ENCODE peak calls at places on chromosomes 5 and 9, in nine cellular contexts. X is gastrocnemius medialis; O is naive thymus-derived CD4-positive, alpha-beta T cell; N is CD8-positive, alpha-beta T cell; L is right cardiac atrium; C is GM23248; W is SK-N-SH; R is ovary; Q is aorta. J is an unnamed sample. For H3K9me3 and H3K4me1, the result is how much of the 10 kb centered on the place peaks cover.

GRCh38 chr5:140196406-140196805 is 21.4 kb downstream of the CYSTM1 start:
- DNase-seq in Q (no peak), C (no peak), N (no peak), W (no peak), R (no peak), O (no peak), X (no peak), L (no peak), J (no peak)

GRCh38 chr9:23581936-23582335 is 244.1 kb downstream of the ELAVL2 start:
- DNase-seq in Q (no peak), O (no peak), W (no peak), L (no peak), N (no peak), X (no peak), C (no peak), R (no peak), J (no peak)

GRCh38 chr5:5017827-5018559 is 122.1 kb upstream of the ADAMTS16 start:
- DNase-seq in R (no peak), L (no peak), W (no peak), Q (no peak), N (no peak), X (no peak), C (peak), O (no peak), J (no peak)

GRCh38 chr5:55338810-55339243 is 31.0 kb downstream of the MTREX start:
- DNase-seq in N (no peak), W (no peak), Q (peak), O (no peak), X (no peak), C (peak), R (no peak), L (peak), J (no peak)

GRCh38 chr9:131418143-131419028 is 24.5 kb downstream of the PRRC2B start:
- DNase-seq in N (no peak), L (no peak), C (peak), W (no peak), O (no peak), Q (no peak), X (peak), R (peak), J (no peak)

GRCh38 chr5:120304653-120305052 is 159.4 kb upstream of the PRR16 start:
- DNase-seq in W (no peak), O (no peak), L (no peak), N (no peak), Q (no peak), R (no peak), X (no peak), C (peak), J (no peak)

GRCh38 chr5:152649609-152650008 is 244.5 kb upstream of the NMUR2 start:
- DNase-seq in C (no peak), R (no peak), Q (no peak), N (no peak), L (no peak), W (no peak), O (no peak), X (no peak), J (no peak)

GRCh38 chr9:114754574-114754973 is 51.3 kb downstream of the TNFSF15 start:
- DNase-seq in W (no peak), X (no peak), L (no peak), N (no peak), R (no peak), C (no peak), O (no peak), Q (no peak), J (no peak)

GRCh38 chr9:95047452-95048224 is 269.9 kb downstream of the FANCC start:
- DNase-seq in R (no peak), W (no peak), N (no peak), L (no peak), Q (no peak), O (no peak), C (no peak), X (no peak), J (no peak)

GRCh38 chr5:124583469-124584350 is 162.7 kb downstream of the ZNF608 start:
- DNase-seq in W (no peak), X (no peak), C (peak), N (no peak), O (no peak), L (no peak), R (no peak), Q (no peak), J (no peak)

GRCh38 chr9:3824062-3824461 is 298.3 kb upstream of the RFX3 start:
- DNase-seq in W (peak), Q (no peak), N (no peak), O (no peak), L (no peak), X (no peak), C (peak), R (no peak), J (no peak)

GRCh38 chr5:41286696-41287095 is 73.4 kb upstream of the C6 start:
- DNase-seq in N (no peak), C (no peak), X (no peak), L (no peak), R (no peak), W (no peak), Q (no peak), O (no peak), J (no peak)

GRCh38 chr5:4189317-4189716 is 593.7 kb downstream of the IRX1 start:
- DNase-seq in Q (no peak), C (peak), W (no peak), O (peak), N (no peak), X (no peak), R (no peak), L (no peak), J (no peak)

GRCh38 chr5:68344447-68345111 is 129.0 kb downstream of the PIK3R1 start:
- DNase-seq in Q (no peak), W (no peak), L (no peak), O (no peak), X (no peak), C (peak), N (no peak), R (no peak), J (no peak)

GRCh38 chr9:3138236-3139229 is 294.6 kb upstream of the PUM3 start:
- DNase-seq in O (no peak), X (no peak), Q (no peak), N (no peak), R (no peak), C (peak), L (no peak), W (no peak), J (no peak)

GRCh38 chr5:147686421-147686820 is 96.1 kb downstream of the JAKMIP2 start:
- DNase-seq in W (no peak), X (no peak), C (no peak), L (no peak), O (no peak), N (no peak), Q (no peak), R (no peak), J (no peak)

GRCh38 chr5:155872801-155873200 is 454.2 kb upstream of the SGCD start:
- DNase-seq in W (no peak), C (peak), Q (no peak), R (no peak), N (no peak), O (no peak), X (no peak), L (no peak), J (no peak)

GRCh38 chr5:176609724-176610429 is at the start of gene GPRIN1:
- DNase-seq in O (peak), Q (no peak), N (peak), X (no peak), W (peak), L (peak), R (no peak), C (peak), J (no peak)

GRCh38 chr9:109248133-109248581 is 72.7 kb downstream of the EPB41L4B start:
- DNase-seq in N (no peak), Q (no peak), C (peak), O (no peak), X (no peak), L (no peak), W (peak), R (no peak), J (no peak)

GRCh38 chr9:131875828-131876485 is 136.1 kb upstream of the RAPGEF1 start:
- DNase-seq in L (no peak), O (no peak), X (no peak), W (no peak), Q (no peak), N (no peak), R (no peak), C (peak), J (no peak)

GRCh38 chr5:130885027-130885426 is 280.0 kb downstream of the HINT1 start:
- DNase-seq in L (no peak), X (no peak), C (no peak), N (no peak), O (no peak), W (no peak), Q (no peak), R (no peak), J (no peak)

GRCh38 chr5:177449140-177450061 is 2.8 kb downstream of the PRR7 start:
- DNase-seq in X (no peak), Q (no peak), C (no peak), L (peak), R (no peak), W (no peak), O (no peak), N (no peak), J (no peak)

GRCh38 chr9:16396389-16396788 is 474.1 kb downstream of the BNC2 start:
- DNase-seq in O (no peak), Q (no peak), W (no peak), N (no peak), C (peak), X (no peak), R (no peak), L (no peak), J (no peak)

GRCh38 chr5:179608131-179608581 is 15.3 kb downstream of the HNRNPH1 start:
- DNase-seq in Q (no peak), O (peak), C (no peak), X (no peak), R (peak), W (no peak), N (peak), L (no peak), J (no peak)

GRCh38 chr9:13118294-13118693 is 161.2 kb downstream of the MPDZ start:
- DNase-seq in O (no peak), C (no peak), X (no peak), Q (no peak), R (no peak), L (no peak), W (no peak), N (no peak), J (no peak)

GRCh38 chr9:117304613-117305012 is 110.2 kb downstream of the ASTN2 start:
- DNase-seq in X (no peak), Q (no peak), W (peak), O (no peak), C (no peak), L (no peak), R (no peak), N (no peak), J (no peak)

GRCh38 chr9:137138058-137138697 is 776 bp upstream of the GRIN1 start:
- DNase-seq in O (no peak), Q (no peak), C (no peak), R (no peak), X (no peak), L (no peak), W (peak), N (no peak), J (no peak)

GRCh38 chr5:54990751-54991349 is 5.5 kb upstream of the ESM1 start:
- DNase-seq in C (peak), L (no peak), W (no peak), O (no peak), N (no peak), R (no peak), X (no peak), Q (no peak), J (no peak)

GRCh38 chr9:78539904-78540303 is 243.0 kb downstream of the PSAT1 start:
- DNase-seq in Q (no peak), X (peak), O (no peak), W (no peak), C (peak), R (no peak), L (no peak), N (no peak), J (no peak)

GRCh38 chr5:68015381-68015780 is 200.2 kb upstream of the PIK3R1 start:
- DNase-seq in C (no peak), L (no peak), Q (no peak), W (no peak), R (no peak), X (no peak), N (no peak), O (no peak), J (no peak)

GRCh38 chr5:115296130-115296997 is at the start of gene CCDC112:
- DNase-seq in Q (peak), L (peak), R (peak), N (peak), W (peak), X (peak), C (peak), O (peak), J (no peak)

GRCh38 chr5:99032234-99033013 is 103.6 kb upstream of the CHD1 start:
- DNase-seq in L (peak), O (peak), W (peak), Q (peak), X (peak), C (peak), R (peak), N (peak), J (peak)

GRCh38 chr5:116947691-116948528 is 373.3 kb upstream of the SEMA6A start:
- DNase-seq in Q (peak), O (peak), C (peak), L (peak), X (no peak), R (peak), W (peak), N (peak), J (peak)
- H3K9me3 ChIP-seq in Q (under half), O (under half), C (under half), L (under half), X (under half), R (under half), W (under half), N (under half), J (under half)

GRCh38 chr9:92725266-92725545 is 39.4 kb downstream of the BICD2 start:
- DNase-seq in C (no peak), X (no peak), L (no peak), Q (no peak), W (no peak), O (no peak), N (no peak), R (no peak), J (no peak)

GRCh38 chr9:92726348-92726747 is 38.3 kb downstream of the BICD2 start:
- DNase-seq in Q (no peak), C (no peak), N (no peak), W (no peak), R (no peak), L (no peak), O (no peak), X (no peak), J (no peak)

GRCh38 chr9:92725726-92726125 is 38.9 kb downstream of the BICD2 start:
- DNase-seq in W (no peak), N (no peak), X (no peak), R (no peak), C (no peak), Q (no peak), L (no peak), O (no peak), J (no peak)

GRCh38 chr9:92727716-92728700 is 36.6 kb downstream of the BICD2 start:
- DNase-seq in Q (no peak), R (no peak), C (no peak), O (no peak), X (no peak), N (no peak), W (no peak), L (no peak), J (no peak)

GRCh38 chr9:92726971-92727715 is 37.5 kb downstream of the BICD2 start:
- DNase-seq in C (no peak), L (peak), R (no peak), N (no peak), X (no peak), W (no peak), Q (no peak), O (no peak), J (no peak)
- H3K27ac ChIP-seq in C (no peak), L (no peak), R (no peak), N (no peak), X (no peak), W (no peak), Q (no peak), O (no peak), J (no peak)

GRCh38 chr9:127974769-127975261 is 6.0 kb downstream of the EEIG1 start:
- DNase-seq in O (no peak), Q (peak), R (peak), L (peak), C (peak), W (peak), N (peak), X (no peak), J (no peak)
- H3K4me1 ChIP-seq in O (under half), Q (under half), R (half or more), L (half or more), C (under half), W (half or more), N (half or more), X (half or more), J (under half)

GRCh38 chr5:178505639-178506407 is 84.4 kb downstream of the COL23A1 start:
- DNase-seq in W (no peak), C (no peak), L (no peak), O (no peak), R (no peak), Q (no peak), N (no peak), X (no peak), J (no peak)

GRCh38 chr5:178511173-178511572 is 79.0 kb downstream of the COL23A1 start:
- DNase-seq in Q (no peak), W (no peak), L (no peak), O (no peak), R (no peak), N (no peak), X (no peak), C (no peak), J (no peak)

GRCh38 chr5:178504340-178504960 is 85.7 kb downstream of the COL23A1 start:
- DNase-seq in L (no peak), X (no peak), W (no peak), Q (no peak), C (no peak), O (no peak), N (no peak), R (no peak), J (no peak)

GRCh38 chr5:178509491-178510057 is 80.6 kb downstream of the COL23A1 start:
- DNase-seq in W (no peak), N (no peak), X (no peak), L (no peak), Q (no peak), C (no peak), O (no peak), R (no peak), J (no peak)

GRCh38 chr5:178507151-178507932 is 82.9 kb downstream of the COL23A1 start:
- DNase-seq in W (no peak), R (no peak), Q (no peak), L (no peak), X (no peak), C (no peak), O (no peak), N (no peak), J (no peak)
- H3K9me3 ChIP-seq in W (under half), R (under half), Q (under half), L (under half), X (under half), C (under half), O (under half), N (under half), J (under half)

GRCh38 chr9:121286973-121287721 is 19.2 kb downstream of the GSN start:
- DNase-seq in C (peak), Q (peak), O (no peak), R (peak), W (no peak), N (no peak), X (peak), L (peak), J (no peak)

GRCh38 chr9:121289554-121290370 is 21.8 kb downstream of the GSN start:
- DNase-seq in N (no peak), C (peak), Q (no peak), R (peak), O (no peak), X (no peak), W (no peak), L (no peak), J (no peak)

GRCh38 chr9:121286688-121286972 is 18.7 kb downstream of the GSN start:
- DNase-seq in O (no peak), R (no peak), X (no peak), L (no peak), C (no peak), N (no peak), W (no peak), Q (no peak), J (no peak)

GRCh38 chr9:121288557-121288873 is 20.6 kb downstream of the GSN start:
- DNase-seq in R (no peak), Q (no peak), L (no peak), C (no peak), W (no peak), N (no peak), O (no peak), X (no peak), J (no peak)

GRCh38 chr9:121288874-121289553 is 21.1 kb downstream of the GSN start:
- DNase-seq in X (peak), N (no peak), W (no peak), R (peak), C (peak), O (no peak), L (peak), Q (peak), J (no peak)
- H3K27ac ChIP-seq in X (peak), N (no peak), W (peak), R (peak), C (peak), O (no peak), L (peak), Q (peak), J (no peak)

GRCh38 chr5:141869514-141869913 is 8.7 kb downstream of the PCDH1 start:
- DNase-seq in X (no peak), N (no peak), R (no peak), Q (no peak), C (peak), O (no peak), L (no peak), W (no peak), J (no peak)

GRCh38 chr5:141870226-141870625 is 8.0 kb downstream of the PCDH1 start:
- DNase-seq in Q (no peak), R (peak), W (peak), X (no peak), C (no peak), O (no peak), L (no peak), N (no peak), J (no peak)

GRCh38 chr5:141869040-141869439 is 9.2 kb downstream of the PCDH1 start:
- DNase-seq in C (no peak), L (no peak), Q (no peak), W (no peak), N (no peak), R (no peak), X (no peak), O (no peak), J (no peak)

GRCh38 chr5:141871870-141872269 is 6.3 kb downstream of the PCDH1 start:
- DNase-seq in X (no peak), N (no peak), L (no peak), W (no peak), Q (no peak), O (no peak), R (no peak), C (no peak), J (no peak)

DNA sequence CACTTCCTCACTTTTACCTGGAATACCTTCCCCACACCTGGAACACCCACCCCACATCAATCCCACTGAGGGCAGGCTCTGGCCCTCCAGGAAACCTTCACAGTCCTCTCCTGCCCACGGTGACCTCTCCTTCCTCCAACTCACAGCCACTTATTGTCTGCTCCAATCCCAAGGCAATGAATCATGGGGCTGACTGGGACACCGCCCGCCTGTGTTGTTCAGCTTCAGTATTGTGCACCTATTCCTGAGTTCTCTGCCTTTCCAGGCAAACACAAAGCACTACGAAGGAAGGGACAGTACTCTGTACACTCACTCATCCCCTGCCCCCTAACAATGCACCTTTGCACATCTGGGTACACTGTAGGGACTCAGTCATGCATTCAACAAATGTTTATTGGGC is 7.3 kb downstream of the PCDH1 start:
- DNase-seq in N (no peak), Q (no peak), W (no peak), L (no peak), O (no peak), C (peak), X (no peak), R (peak), J (no peak)
- H3K4me1 ChIP-seq in N (under half), Q (under half), W (under half), L (under half), O (under half), C (under half), X (under half), R (under half), J (under half)